ENCODE peak calls at places on chromosomes 2 and 18, in four cellular contexts. J, I, Q and S are unnamed samples.

GRCh38 chr18:23609390-23610008 is 23.2 kb upstream of the NPC1 start:
- DNase-seq in Q (no peak), I (peak; percentile 50), J (no peak), S (peak; percentile 78)

GRCh38 chr18:32472841-32473240 is 2.2 kb upstream of the GAREM1 start:
- DNase-seq in I (no peak), J (no peak), Q (no peak), S (no peak)

GRCh38 chr2:75450068-75450467 is 110.7 kb downstream of the EVA1A start:
- DNase-seq in I (no peak), J (no peak), Q (no peak), S (no peak)

GRCh38 chr18:48662021-48662661 is 123.3 kb downstream of the CTIF start:
- DNase-seq in J (no peak), I (peak; percentile 63), Q (no peak), S (peak; percentile 62)

GRCh38 chr18:731185-731584 is 18.8 kb upstream of the ENOSF1 start:
- DNase-seq in J (no peak), I (no peak), Q (no peak), S (no peak)

GRCh38 chr2:212173771-212174510 is 364.7 kb downstream of the ERBB4 start:
- DNase-seq in J (no peak), I (no peak), Q (no peak), S (no peak)

GRCh38 chr2:156309106-156309505 is 23.4 kb downstream of the NR4A2 start:
- DNase-seq in I (no peak), J (no peak), Q (no peak), S (no peak)

GRCh38 chr2:112776113-112776512 is 8.2 kb downstream of the IL1A start:
- DNase-seq in J (no peak), I (no peak), Q (no peak), S (no peak)

GRCh38 chr2:218879881-218880748 is 537 bp upstream of the WNT10A start:
- DNase-seq in I (no peak), Q (no peak), J (peak; percentile 57), S (no peak)

GRCh38 chr2:202278036-202278760 is 12.6 kb downstream of the NOP58 start:
- DNase-seq in I (peak; percentile 27), Q (no peak), J (no peak), S (peak; percentile 63)

GRCh38 chr18:69400976-69401474 is 337 bp downstream of the DOK6 start:
- DNase-seq in I (no peak), J (no peak), Q (no peak), S (peak; percentile 47)

GRCh38 chr2:40957508-40957907 is 505.6 kb upstream of the SLC8A1 start:
- DNase-seq in J (no peak), Q (no peak), I (no peak), S (peak; percentile 7)

GRCh38 chr2:177783835-177784448 is 288.6 kb downstream of the PDE11A start:
- DNase-seq in Q (no peak), I (no peak), J (no peak), S (no peak)

DNA sequence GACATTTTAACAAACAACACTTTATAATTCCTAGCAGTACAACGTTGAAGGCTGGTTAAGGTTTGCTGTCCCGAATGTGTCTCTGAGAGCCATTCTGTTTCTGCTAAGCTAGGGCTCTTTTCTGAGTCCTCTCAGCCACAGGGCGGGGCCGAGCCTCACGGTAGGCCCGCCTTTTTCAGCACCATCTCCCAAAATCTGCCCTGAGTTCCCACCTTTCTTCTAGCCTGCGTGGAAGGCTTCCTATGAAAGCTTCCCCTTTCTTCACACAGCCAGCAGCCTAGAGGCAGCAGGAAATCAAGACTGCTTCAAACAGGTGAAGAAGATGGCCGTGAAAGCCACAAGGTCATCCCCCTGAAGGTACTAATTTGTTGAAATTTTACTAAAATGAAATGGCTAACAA is 255.5 kb downstream of the CDH2 start:
- DNase-seq in I (no peak), Q (no peak), J (peak; percentile 26), S (peak; percentile 49)
- H2BK5ac ChIP-seq in I (peak overlapping the region; percentile 36), Q (no peak overlapping the region), J (no peak overlapping the region), S (no peak overlapping the region)

GRCh38 chr2:79734518-79734917 is 221.7 kb downstream of the CTNNA2 start:
- DNase-seq in J (no peak), I (no peak), Q (no peak), S (no peak)
- H3K79me1 ChIP-seq in J (no peaks in the 10 kb centered on the region), I (no peaks in the 10 kb centered on the region), Q (no peaks in the 10 kb centered on the region), S (no peaks in the 10 kb centered on the region)

GRCh38 chr2:223800908-223801307 is 36.5 kb downstream of the AP1S3 start:
- DNase-seq in J (no peak), Q (no peak), I (no peak), S (no peak)

GRCh38 chr2:223801702-223802101 is 35.7 kb downstream of the AP1S3 start:
- DNase-seq in Q (no peak), J (no peak), I (no peak), S (no peak)

GRCh38 chr2:223805008-223805407 is 32.4 kb downstream of the AP1S3 start:
- DNase-seq in Q (no peak), J (no peak), I (no peak), S (no peak)
- H3K79me2 ChIP-seq in Q (no peaks in the 10 kb centered on the region), J (no peaks in the 10 kb centered on the region), I (no peaks in the 10 kb centered on the region), S (no peaks in the 10 kb centered on the region)

GRCh38 chr2:172420096-172420671 is 7.2 kb upstream of the ITGA6 start:
- DNase-seq in J (no peak), I (no peak), Q (no peak), S (no peak)
- H2BK5ac ChIP-seq in J (no peak overlapping the region), I (no peak overlapping the region), Q (no peak overlapping the region), S (no peak overlapping the region)

DNA sequence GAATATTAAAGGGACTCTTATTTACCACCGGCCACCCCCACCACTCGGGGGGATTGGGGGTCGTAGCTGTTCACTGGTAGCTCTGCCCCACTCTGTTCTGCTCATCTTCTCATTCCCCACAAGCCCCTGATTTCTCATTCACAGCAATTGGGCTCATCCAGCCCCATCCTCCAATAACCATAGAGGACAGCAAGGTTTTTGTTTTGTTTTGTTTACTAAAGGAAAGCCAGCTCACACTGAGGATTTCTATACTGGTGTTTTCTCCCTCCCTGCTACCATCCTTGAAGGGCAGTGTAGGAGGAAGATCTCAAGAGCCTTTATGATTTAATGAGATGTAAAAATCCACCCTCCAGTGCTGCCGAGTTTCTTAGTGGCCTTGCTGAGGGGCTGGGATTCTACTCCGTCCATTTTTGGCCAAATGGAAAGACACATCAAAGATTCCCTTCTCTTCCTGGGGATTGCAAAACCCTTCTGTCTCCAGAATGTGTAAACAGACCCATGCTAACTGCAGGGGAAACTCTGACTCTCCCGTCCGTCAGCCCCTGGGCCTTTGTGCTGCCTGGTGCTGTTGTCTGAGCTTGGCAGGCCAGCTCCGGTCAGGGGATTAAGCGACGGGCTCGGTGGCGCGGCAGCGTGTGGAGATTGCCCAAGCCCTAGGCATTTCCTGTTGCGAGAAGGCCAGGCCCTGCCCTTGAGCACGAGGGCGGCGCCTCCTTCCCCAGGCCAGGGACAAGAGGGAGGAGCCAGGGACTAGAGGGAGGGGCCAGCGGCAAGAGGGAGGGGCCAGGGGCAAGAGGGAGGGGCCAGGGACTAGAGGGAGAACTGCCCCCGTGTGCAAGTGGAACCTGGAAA is 165.0 kb downstream of the ANTXR1 start:
- DNase-seq in I (peak; percentile 97), J (peak; percentile 98), Q (peak; percentile 93), S (peak; percentile 99)
- H3K79me1 ChIP-seq in I (peaks cover 21% of the 10 kb centered on the region), J (no peaks in the 10 kb centered on the region), Q (no peaks in the 10 kb centered on the region), S (no peaks in the 10 kb centered on the region)

GRCh38 chr18:55458456-55459238 is 129.3 kb downstream of the TCF4 start:
- DNase-seq in J (no peak), I (no peak), Q (no peak), S (no peak)
- H3K79me2 ChIP-seq in J (peaks cover 13% of the 10 kb centered on the region), I (no peaks in the 10 kb centered on the region), Q (no peaks in the 10 kb centered on the region), S (peaks cover 16% of the 10 kb centered on the region)

GRCh38 chr2:191682148-191682547 is 4.2 kb downstream of the NABP1 start:
- DNase-seq in J (no peak), I (no peak), Q (no peak), S (no peak)

GRCh38 chr2:191678437-191679110 is 638 bp downstream of the NABP1 start:
- DNase-seq in J (peak; percentile 50), I (peak; percentile 56), Q (no peak), S (peak; percentile 73)

GRCh38 chr2:191677646-191678436 is at the start of gene NABP1:
- DNase-seq in Q (peak; percentile 93), J (peak; percentile 97), I (peak; percentile 98), S (peak; percentile 98)

GRCh38 chr2:191679818-191680600 is 2.1 kb downstream of the NABP1 start:
- DNase-seq in J (no peak), I (no peak), Q (no peak), S (peak; percentile 73)

DNA sequence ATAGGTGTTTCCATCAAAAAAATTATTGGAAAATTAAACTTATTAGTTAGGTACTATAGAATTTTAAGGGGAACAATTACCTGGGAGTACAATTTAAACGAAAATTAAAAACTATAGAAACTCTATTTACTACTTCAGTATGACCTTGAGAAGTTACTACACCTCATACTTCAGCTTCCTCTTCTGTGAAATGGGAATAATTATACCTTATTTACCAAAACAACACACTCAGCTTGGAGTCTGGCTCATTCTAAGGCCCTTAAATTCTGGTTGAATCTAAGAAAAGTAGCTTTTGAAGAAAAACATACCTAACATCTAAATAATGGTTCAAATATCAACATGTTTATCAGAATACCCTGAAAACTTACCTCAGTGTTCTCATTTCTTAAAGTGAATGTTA is 2.7 kb downstream of the NABP1 start:
- DNase-seq in Q (no peak), I (no peak), J (no peak), S (no peak)
- H2BK5ac ChIP-seq in Q (no peak overlapping the region), I (no peak overlapping the region), J (no peak overlapping the region), S (no peak overlapping the region)